ENCODE peak calls at places on chromosomes 16 and 17, in nine cellular contexts. C, V, O, M, E, P, U, S and H are unnamed samples.

GRCh38 chr17:74156878-74157277 is 46.6 kb upstream of the RPL38 start:
- DNase-seq in C (no peak), V (no peak), O (no peak), M (no peak), E (no peak), P (no peak), U (no peak), S (no peak), H (no peak)

GRCh38 chr17:82020874-82021727 is 1.6 kb downstream of the CENPX start:
- DNase-seq in C (peak; percentile 90), V (peak; percentile 20), O (peak; percentile 63), M (peak; percentile 77), E (peak; percentile 90), P (peak; percentile 55), U (peak; percentile 40), S (peak; percentile 81), H (peak; percentile 80)

GRCh38 chr16:24906199-24906808 is 60.5 kb downstream of the SLC5A11 start:
- DNase-seq in C (peak; percentile 59), V (no peak), O (peak; percentile 17), M (peak; percentile 26), E (peak; percentile 35), P (no peak), U (peak; percentile 5), S (no peak), H (no peak)

GRCh38 chr16:57575468-57576277 is 33.2 kb downstream of the ADGRG5 start:
- DNase-seq in C (no peak), V (no peak), O (no peak), M (no peak), E (no peak), P (no peak), U (no peak), S (no peak), H (no peak)

GRCh38 chr17:73133911-73134649 is 30.7 kb upstream of the SSTR2 start:
- DNase-seq in C (no peak), V (no peak), O (no peak), M (no peak), E (no peak), P (no peak), U (no peak), S (no peak), H (no peak)

GRCh38 chr17:70872194-70872593 is 702.9 kb downstream of the KCNJ2 start:
- DNase-seq in C (no peak), V (no peak), O (no peak), M (no peak), E (no peak), P (no peak), U (no peak), S (no peak), H (no peak)

GRCh38 chr16:55324491-55325447 is 766 bp downstream of the IRX6 start:
- DNase-seq in C (peak; percentile 8), V (no peak), O (peak; percentile 1), M (peak; percentile 4), E (peak; percentile 18), P (peak; percentile 22), U (no peak), S (no peak), H (no peak)

GRCh38 chr17:10314332-10314731 is 58.5 kb downstream of the MYH13 start:
- DNase-seq in C (no peak), V (no peak), O (no peak), M (no peak), E (no peak), P (no peak), U (no peak), S (no peak), H (no peak)

GRCh38 chr17:6910987-6911603 is 79.6 kb upstream of the TEKT1 start:
- DNase-seq in C (peak; percentile 71), V (no peak), O (peak; percentile 26), M (peak; percentile 55), E (peak; percentile 60), P (peak; percentile 35), U (peak; percentile 31), S (no peak), H (no peak)

GRCh38 chr16:83799336-83799735 is 8.4 kb upstream of the HSBP1 start:
- DNase-seq in C (no peak), V (no peak), O (no peak), M (no peak), E (no peak), P (no peak), U (no peak), S (no peak), H (no peak)

GRCh38 chr16:83804366-83804765 is 3.4 kb upstream of the HSBP1 start:
- DNase-seq in C (no peak), V (no peak), O (no peak), M (no peak), E (no peak), P (no peak), U (no peak), S (no peak), H (no peak)

GRCh38 chr16:83803811-83804210 is 4.0 kb upstream of the HSBP1 start:
- DNase-seq in C (no peak), V (no peak), O (no peak), M (no peak), E (no peak), P (no peak), U (no peak), S (no peak), H (no peak)

GRCh38 chr16:83802559-83802958 is 5.2 kb upstream of the HSBP1 start:
- DNase-seq in C (no peak), V (no peak), O (no peak), M (no peak), E (no peak), P (no peak), U (no peak), S (no peak), H (no peak)

DNA sequence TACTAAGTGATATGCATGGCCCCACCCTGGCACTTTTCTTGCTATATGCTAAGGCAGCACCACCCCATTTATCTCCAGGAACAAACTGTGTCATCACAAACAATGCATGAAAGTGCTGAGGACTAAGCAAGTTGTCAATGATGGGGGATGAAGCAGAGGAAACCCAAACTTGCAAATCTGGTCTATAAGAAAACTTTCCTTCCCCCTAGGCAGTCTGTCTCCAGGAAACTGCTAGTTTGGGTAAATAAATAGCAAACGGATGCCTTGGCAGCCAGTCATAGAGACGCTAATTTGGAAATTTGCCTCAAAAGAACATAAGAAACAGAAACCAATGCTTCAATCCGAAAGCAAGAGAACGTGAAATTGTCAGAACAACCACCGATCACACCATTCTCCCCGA is 5.6 kb upstream of the HSBP1 start:
- DNase-seq in C (peak; percentile 76), V (no peak), O (peak; percentile 67), M (peak; percentile 87), E (peak; percentile 15), P (peak; percentile 78), U (peak; percentile 64), S (no peak), H (no peak)
- H3K4me3 ChIP-seq in C (peak overlapping the region; percentile 43), V (no peak overlapping the region), O (peak overlapping the region; percentile 52), M (peak overlapping the region; percentile 46), E (peak overlapping the region; percentile 14), P (no peak overlapping the region), U (peak overlapping the region; percentile 17), S (no peak overlapping the region), H (peak overlapping the region; percentile 32)

GRCh38 chr16:72197556-72197955 is 25.6 kb upstream of the PMFBP1 start:
- DNase-seq in C (no peak), V (no peak), O (no peak), M (no peak), E (no peak), P (no peak), U (no peak), S (no peak), H (no peak)

GRCh38 chr16:72198021-72198420 is 26.1 kb upstream of the PMFBP1 start:
- DNase-seq in C (peak; percentile 96), V (no peak), O (peak; percentile 73), M (peak; percentile 80), E (no peak), P (no peak), U (peak; percentile 74), S (peak; percentile 57), H (no peak)

GRCh38 chr16:72201387-72201786 is 29.4 kb upstream of the PMFBP1 start:
- DNase-seq in C (no peak), V (no peak), O (no peak), M (no peak), E (no peak), P (no peak), U (no peak), S (no peak), H (no peak)

GRCh38 chr16:72199938-72200337 is 28.0 kb upstream of the PMFBP1 start:
- DNase-seq in C (no peak), V (no peak), O (no peak), M (no peak), E (no peak), P (no peak), U (no peak), S (no peak), H (no peak)

DNA sequence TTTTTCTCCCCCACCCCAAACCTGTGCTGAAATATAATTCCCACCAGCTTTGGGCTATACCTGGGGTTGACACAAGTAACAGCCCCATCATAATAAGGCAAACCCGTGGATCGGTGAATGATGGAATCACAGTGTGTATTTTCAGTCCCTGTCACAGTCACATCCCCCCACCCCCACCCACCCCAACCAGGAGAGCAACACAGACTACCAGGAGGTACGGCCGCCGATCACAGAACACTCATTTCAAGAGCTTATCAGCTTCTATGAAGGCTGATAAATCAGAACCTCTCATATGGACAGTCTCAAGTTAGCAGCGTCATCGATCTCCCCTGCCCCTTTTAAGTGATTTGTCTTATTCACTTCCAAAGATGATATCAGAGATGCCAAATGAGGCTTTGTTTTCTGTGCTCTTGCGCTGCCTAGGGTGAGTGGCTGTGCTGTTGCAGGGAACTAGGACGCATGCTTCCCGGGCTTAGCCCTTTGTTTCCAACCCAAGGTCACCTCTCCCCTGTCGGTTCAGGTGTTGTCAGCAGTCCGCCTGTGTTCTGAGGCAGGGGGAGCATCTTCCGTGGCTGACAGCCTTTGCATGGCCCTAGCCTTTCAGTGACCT is 26.8 kb upstream of the PMFBP1 start:
- DNase-seq in C (no peak), V (no peak), O (no peak), M (no peak), E (no peak), P (no peak), U (no peak), S (no peak), H (no peak)
- H3K4me3 ChIP-seq in C (no peak overlapping the region), V (no peak overlapping the region), O (no peak overlapping the region), M (no peak overlapping the region), E (no peak overlapping the region), P (no peak overlapping the region), U (no peak overlapping the region), S (no peak overlapping the region), H (no peak overlapping the region)

DNA sequence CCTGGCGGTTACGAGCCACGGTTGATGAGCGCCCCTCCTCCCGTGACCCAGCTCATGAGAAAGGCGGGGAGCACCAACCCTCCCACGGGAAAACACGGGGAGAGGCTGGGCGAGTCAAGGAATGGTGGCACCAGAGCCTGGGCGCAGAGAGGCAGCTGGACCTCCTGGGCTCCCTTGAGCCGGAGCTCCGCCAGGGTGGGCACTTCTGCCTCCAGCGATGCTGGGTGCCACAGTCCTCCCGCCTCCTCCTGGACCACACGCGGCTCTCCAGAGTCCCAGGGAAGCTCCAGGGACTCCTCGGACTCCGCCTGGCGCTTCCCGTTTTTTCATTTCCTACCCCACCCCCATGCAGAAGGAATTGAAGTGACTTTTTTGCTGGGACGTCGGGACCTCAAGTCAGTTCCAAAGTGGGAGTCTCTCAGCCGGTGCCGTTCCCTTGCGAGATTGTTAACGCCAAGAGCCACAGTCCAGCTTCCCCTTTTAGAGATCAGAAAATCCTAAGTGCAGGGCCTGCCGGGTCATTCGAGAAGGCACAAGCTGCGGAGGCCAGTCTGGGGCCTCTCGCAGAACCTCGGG is 6.6 kb upstream of the CBX8 start:
- DNase-seq in C (no peak), V (no peak), O (no peak), M (no peak), E (no peak), P (no peak), U (no peak), S (no peak), H (no peak)
- H3K4me3 ChIP-seq in C (no peak overlapping the region), V (no peak overlapping the region), O (no peak overlapping the region), M (no peak overlapping the region), E (no peak overlapping the region), P (no peak overlapping the region), U (no peak overlapping the region), S (no peak overlapping the region), H (no peak overlapping the region)

GRCh38 chr17:76405607-76405966 is 21.2 kb downstream of the SPHK1 start:
- DNase-seq in C (no peak), V (no peak), O (no peak), M (no peak), E (no peak), P (no peak), U (no peak), S (peak; percentile 9), H (no peak)
- H3K4me3 ChIP-seq in C (no peak overlapping the region), V (no peak overlapping the region), O (no peak overlapping the region), M (no peak overlapping the region), E (no peak overlapping the region), P (no peak overlapping the region), U (no peak overlapping the region), S (no peak overlapping the region), H (no peak overlapping the region)